ENCODE peak calls at places on chromosomes 2 and 18, in four cellular contexts. D is coronary artery, Y is HEK293T, G is HFFc6. N is an unnamed sample.

GRCh38 chr2:241568738-241569137 is 10.2 kb downstream of the BOK start:
- DNase-seq in G (no peak), D (no peak), Y (no peak), N (no peak)

GRCh38 chr18:75106746-75107145 is 102.2 kb downstream of the PTGR3 start:
- DNase-seq in G (no peak), D (peak; percentile 47), Y (no peak), N (no peak)

GRCh38 chr2:238380785-238381184 is 45.9 kb upstream of the ASB1 start:
- DNase-seq in G (peak; percentile 27), Y (no peak), D (no peak), N (no peak)

GRCh38 chr2:53632714-53633113 is 134.9 kb upstream of the CHAC2 start:
- DNase-seq in Y (no peak), D (no peak), G (peak; percentile 87), N (no peak)

GRCh38 chr2:9517118-9517782 is 38.4 kb downstream of the ADAM17 start:
- DNase-seq in D (no peak), G (no peak), Y (no peak), N (no peak)

GRCh38 chr18:24136967-24137373 is 1.9 kb upstream of the CABYR start:
- DNase-seq in Y (no peak), G (no peak), D (no peak), N (no peak)

GRCh38 chr2:98029718-98030222 is 34.0 kb upstream of the TMEM131 start:
- DNase-seq in Y (no peak), D (no peak), G (no peak), N (no peak)

GRCh38 chr2:231110551-231110950 is 14.3 kb downstream of the HTR2B start:
- DNase-seq in G (peak; percentile 32), D (no peak), Y (no peak), N (no peak)

GRCh38 chr2:47174731-47175361 is 19.7 kb upstream of the STPG4 start:
- DNase-seq in Y (no peak), G (peak; percentile 68), D (no peak), N (no peak)

GRCh38 chr2:126399001-126399400 is 257.0 kb upstream of the GYPC start:
- DNase-seq in G (no peak), Y (no peak), D (no peak), N (no peak)

GRCh38 chr2:217335341-217335966 is 475.6 kb upstream of the TNP1 start:
- DNase-seq in Y (no peak), G (no peak), D (no peak), N (no peak)

N was measured in glutamatergic neuron.